ENCODE peak calls at places on chromosomes 16 and 17, in ten cellular contexts. C is thoracic aorta; G is A549; X is retina; T is sciatic nerve; F is smooth muscle cell of the brain vasculature; E is HCT116; L is activated naive CD4-positive, alpha-beta T cell treated with anti-CD3 and anti-CD28 coated beads, Interleukin-2, amount 50 U/mL, for 16 hours; P is GM23338; S is RCC 7860. V is an unnamed sample.

GRCh38 chr17:71438631-71439146 is 682.1 kb upstream of the SOX9 start:
- DNase-seq in C (no peak), G (peak; percentile 84), X (peak; percentile 63), T (no peak), F (peak; percentile 77), E (peak; percentile 90), L (no peak), P (no peak), S (peak; percentile 93), V (no peak)

GRCh38 chr17:27577884-27578717 is 52.9 kb upstream of the LGALS9 start:
- DNase-seq in C (no peak), G (no peak), X (no peak), T (no peak), F (no peak), E (no peak), L (no peak), P (no peak), S (no peak), V (no peak)

GRCh38 chr17:82415786-82416185 is 2.4 kb upstream of the HEXD start:
- DNase-seq in C (no peak), G (no peak), X (no peak), T (no peak), F (no peak), E (no peak), L (no peak), P (no peak), S (no peak), V (no peak)

GRCh38 chr16:69481901-69482341 is 57.5 kb downstream of the CYB5B start:
- DNase-seq in C (peak; percentile 49), G (no peak), X (no peak), T (peak; percentile 85), F (peak; percentile 3), E (no peak), L (no peak), P (peak; percentile 47), S (no peak), V (no peak)

GRCh38 chr17:70104688-70105087 is 29.7 kb downstream of the KCNJ16 start:
- DNase-seq in C (no peak), G (no peak), X (no peak), T (no peak), F (no peak), E (no peak), L (no peak), P (no peak), S (no peak), V (no peak)

GRCh38 chr17:47692895-47693666 is 880 bp upstream of the TBKBP1 start:
- DNase-seq in C (no peak), G (no peak), X (no peak), T (no peak), F (no peak), E (no peak), L (no peak), P (peak; percentile 43), S (no peak), V (no peak)

GRCh38 chr17:19237389-19238166 is 412 bp downstream of the EPN2 start:
- DNase-seq in C (no peak), G (peak; percentile 51), X (peak; percentile 86), T (peak; percentile 82), F (no peak), E (no peak), L (peak; percentile 45), P (peak; percentile 85), S (no peak), V (no peak)

GRCh38 chr16:70476272-70477020 is 22.1 kb downstream of the FCSK start:
- DNase-seq in C (no peak), G (no peak), X (no peak), T (no peak), F (no peak), E (peak; percentile 49), L (peak; percentile 28), P (no peak), S (peak; percentile 85), V (no peak)

GRCh38 chr17:44518032-44518431 is 14.8 kb upstream of the GPATCH8 start:
- DNase-seq in C (no peak), G (no peak), X (no peak), T (no peak), F (no peak), E (no peak), L (no peak), P (no peak), S (peak; percentile 57), V (no peak)

GRCh38 chr16:351804-352520 is 561 bp downstream of the AXIN1 start:
- DNase-seq in C (no peak), G (no peak), X (no peak), T (no peak), F (no peak), E (no peak), L (peak; percentile 43), P (peak; percentile 61), S (no peak), V (no peak)

GRCh38 chr16:16021020-16021419 is 71.6 kb downstream of the ABCC1 start:
- DNase-seq in C (no peak), G (no peak), X (no peak), T (no peak), F (no peak), E (no peak), L (no peak), P (no peak), S (no peak), V (peak; percentile 47)

GRCh38 chr17:20156196-20157077 is 147.3 kb downstream of the SPECC1 start:
- DNase-seq in C (no peak), G (peak; percentile 70), X (peak; percentile 83), T (no peak), F (no peak), E (peak; percentile 38), L (peak; percentile 20), P (peak; percentile 84), S (peak; percentile 36), V (no peak)

GRCh38 chr16:67910162-67910561 is 17.1 kb downstream of the PSKH1 start:
- DNase-seq in C (no peak), G (no peak), X (no peak), T (no peak), F (peak; percentile 82), E (no peak), L (no peak), P (no peak), S (no peak), V (no peak)

GRCh38 chr17:12973496-12974318 is 44.1 kb downstream of the ELAC2 start:
- DNase-seq in C (no peak), G (no peak), X (peak; percentile 83), T (no peak), F (no peak), E (no peak), L (no peak), P (peak; percentile 69), S (no peak), V (no peak)

GRCh38 chr16:11374255-11374654 is 29.0 kb downstream of the RMI2 start:
- DNase-seq in C (no peak), G (no peak), X (no peak), T (no peak), F (no peak), E (no peak), L (no peak), P (no peak), S (no peak), V (no peak)

GRCh38 chr17:46979023-46979870 is at the start of gene RPRML:
- DNase-seq in C (no peak), G (peak; percentile 54), X (peak; percentile 68), T (peak; percentile 59), F (no peak), E (no peak), L (peak; percentile 42), P (peak; percentile 64), S (no peak), V (no peak)

GRCh38 chr17:12712415-12712814 is 46.7 kb downstream of the MYOCD start:
- DNase-seq in C (no peak), G (no peak), X (no peak), T (no peak), F (no peak), E (no peak), L (no peak), P (no peak), S (no peak), V (no peak)

GRCh38 chr17:1931759-1932579 is 93.2 kb downstream of the RTN4RL1 start:
- DNase-seq in C (no peak), G (no peak), X (peak; percentile 72), T (no peak), F (no peak), E (no peak), L (no peak), P (peak; percentile 76), S (no peak), V (no peak)

GRCh38 chr16:29770250-29770929 is 7.7 kb upstream of the ZG16 start:
- DNase-seq in C (no peak), G (no peak), X (no peak), T (no peak), F (no peak), E (no peak), L (no peak), P (no peak), S (no peak), V (no peak)

GRCh38 chr17:69325518-69326301 is 1.2 kb downstream of the ABCA5 start:
- DNase-seq in C (no peak), G (no peak), X (no peak), T (no peak), F (no peak), E (no peak), L (no peak), P (peak; percentile 15), S (no peak), V (no peak)

GRCh38 chr16:81740163-81740562 is 38.9 kb upstream of the PLCG2 start:
- DNase-seq in C (no peak), G (no peak), X (no peak), T (no peak), F (no peak), E (no peak), L (no peak), P (peak; percentile 64), S (no peak), V (no peak)

GRCh38 chr17:13429201-13429600 is 172.5 kb downstream of the HS3ST3A1 start:
- DNase-seq in C (no peak), G (no peak), X (peak; percentile 30), T (no peak), F (no peak), E (no peak), L (no peak), P (no peak), S (peak; percentile 81), V (no peak)

GRCh38 chr16:88868974-88869672 is 2.7 kb upstream of the PABPN1L start:
- DNase-seq in C (no peak), G (no peak), X (no peak), T (no peak), F (no peak), E (no peak), L (no peak), P (no peak), S (no peak), V (no peak)

GRCh38 chr16:29940656-29941055 is 14.6 kb upstream of the KCTD13 start:
- DNase-seq in C (no peak), G (no peak), X (no peak), T (no peak), F (no peak), E (no peak), L (no peak), P (no peak), S (no peak), V (no peak)

GRCh38 chr17:5049314-5049819 is 14.1 kb upstream of the SLC52A1 start:
- DNase-seq in C (no peak), G (no peak), X (no peak), T (no peak), F (no peak), E (no peak), L (peak; percentile 34), P (no peak), S (no peak), V (no peak)

GRCh38 chr17:39736319-39737165 is 1.2 kb upstream of the GRB7 start:
- DNase-seq in C (no peak), G (peak; percentile 66), X (no peak), T (no peak), F (no peak), E (peak; percentile 47), L (no peak), P (peak; percentile 53), S (no peak), V (no peak)

GRCh38 chr17:52138752-52139151 is 19.8 kb downstream of the CA10 start:
- DNase-seq in C (no peak), G (no peak), X (no peak), T (no peak), F (no peak), E (no peak), L (no peak), P (no peak), S (no peak), V (no peak)

V was measured in KG1.